ENCODE peak calls at places on chromosomes 11 and 22, in four cellular contexts. L is lower leg skin, A is GM13976, X is left ventricle myocardium inferior. U is an unnamed sample.

GRCh38 chr11:73612601-73613137 is 14.8 kb upstream of the FAM168A start:
- DNase-seq in X (no peak), A (no peak), L (no peak), U (no peak)

GRCh38 chr11:12705874-12706273 is 31.7 kb downstream of the TEAD1 start:
- DNase-seq in A (no peak), L (no peak), X (no peak), U (no peak)

GRCh38 chr22:27267145-27267544 is 534.4 kb downstream of the MN1 start:
- DNase-seq in L (no peak), A (no peak), X (no peak), U (no peak)

GRCh38 chr11:127640822-127641485 is 640.4 kb upstream of the KIRREL3 start:
- DNase-seq in X (no peak), L (no peak), A (no peak), U (no peak)

GRCh38 chr11:124167852-124168251 is 15.3 kb upstream of the OR10D3 start:
- DNase-seq in A (no peak), L (no peak), X (no peak), U (no peak)

GRCh38 chr11:57214087-57214395 is 23.0 kb downstream of the APLNR start:
- DNase-seq in X (no peak), L (no peak), A (no peak), U (no peak)

GRCh38 chr22:50192056-50192824 is 6.5 kb downstream of the TRABD start:
- DNase-seq in L (no peak), A (no peak), X (no peak), U (no peak)

GRCh38 chr22:20092477-20092854 is 12.4 kb downstream of the DGCR8 start:
- DNase-seq in X (no peak), L (no peak), A (no peak), U (no peak)

GRCh38 chr11:99424313-99425084 is 403.8 kb downstream of the CNTN5 start:
- DNase-seq in A (no peak), L (no peak), X (peak), U (no peak)

GRCh38 chr11:65298655-65299179 is 15.9 kb upstream of the CDC42EP2 start:
- DNase-seq in X (peak), A (no peak), L (no peak), U (no peak)

GRCh38 chr11:95652002-95652472 is 137.5 kb downstream of the FAM76B start:
- DNase-seq in A (no peak), X (no peak), L (no peak), U (no peak)

GRCh38 chr11:65221026-65221425 is 39.3 kb downstream of the CAPN1 start:
- DNase-seq in A (no peak), X (no peak), L (no peak), U (no peak)

GRCh38 chr22:20549232-20549841 is 41.9 kb downstream of the MED15 start:
- DNase-seq in L (no peak), A (no peak), X (no peak), U (no peak)

GRCh38 chr22:39133871-39134270 is 18.6 kb downstream of the CBX7 start:
- DNase-seq in L (no peak), A (no peak), X (no peak), U (no peak)

GRCh38 chr22:18152519-18152918 is 2.5 kb downstream of the USP18 start:
- DNase-seq in L (no peak), A (peak), X (no peak), U (peak)

GRCh38 chr22:27216444-27216843 is 559.1 kb downstream of the MIAT start:
- DNase-seq in X (no peak), L (no peak), A (no peak), U (no peak)

GRCh38 chr11:48005133-48005532 is 24.8 kb downstream of the PTPRJ start:
- DNase-seq in X (no peak), A (no peak), L (no peak), U (no peak)

GRCh38 chr11:96090711-96091110 is 166.8 kb upstream of the MTMR2 start:
- DNase-seq in L (no peak), A (no peak), X (no peak), U (no peak)

GRCh38 chr22:20221421-20222340 is 46.4 kb downstream of the RTN4R start:
- DNase-seq in X (peak), A (no peak), L (no peak), U (no peak)

GRCh38 chr11:71211631-71212030 is 40.7 kb downstream of the SHANK2 start:
- DNase-seq in A (no peak), X (no peak), L (no peak), U (no peak)

GRCh38 chr11:3123761-3124733 is 41.1 kb downstream of the OSBPL5 start:
- DNase-seq in X (peak), A (no peak), L (peak), U (no peak)

GRCh38 chr11:119756169-119756568 is 27.2 kb upstream of the NECTIN1 start:
- DNase-seq in A (no peak), X (no peak), L (no peak), U (no peak)

DNA sequence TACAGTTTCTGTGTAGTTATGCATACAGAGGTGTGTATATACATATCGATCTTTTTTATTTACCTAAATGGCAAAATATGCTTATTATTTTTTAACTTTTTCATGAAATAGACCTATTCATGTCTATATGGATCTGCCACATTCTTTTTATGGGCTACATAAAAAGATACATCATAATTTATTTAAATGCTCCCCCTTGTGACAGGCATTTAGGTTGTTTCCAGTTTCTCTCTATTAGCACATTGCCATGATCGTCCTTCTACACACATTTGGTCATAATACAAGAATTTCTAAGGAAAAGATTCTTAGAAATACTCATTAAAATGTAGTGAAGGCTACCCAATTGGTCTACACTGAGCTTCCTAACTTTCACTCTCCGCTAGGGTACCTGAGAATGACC is 1067.4 kb downstream of the OPCML start:
- DNase-seq in L (no peak), A (no peak), X (no peak), U (no peak)
- TF ChIP-seq CTCF in L (no peak), A (no peak), X (no peak), U (no peak)

DNA sequence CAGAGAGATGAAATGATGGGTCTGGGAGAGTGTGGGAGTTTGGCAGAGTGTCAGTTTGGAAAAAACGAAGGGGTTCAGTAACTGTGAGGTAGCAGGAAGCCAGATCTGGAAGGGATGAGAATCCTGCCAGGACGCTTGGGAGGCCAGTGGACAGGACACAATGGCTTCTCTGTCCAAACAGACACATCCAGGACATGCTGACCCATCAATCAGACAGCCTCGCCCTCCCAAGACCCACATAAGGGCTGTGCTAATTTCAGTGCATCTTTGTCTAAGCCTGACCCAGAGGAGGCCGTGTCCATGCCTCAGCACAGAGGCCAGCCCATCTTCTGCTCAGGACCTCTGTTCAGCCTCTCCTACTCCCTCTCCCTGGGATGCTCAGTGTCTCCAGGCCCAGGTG is 576.5 kb upstream of the B3GAT1 start:
- DNase-seq in A (no peak), X (no peak), L (no peak), U (no peak)
- TF ChIP-seq CTCF in A (no peak), X (no peak), L (no peak), U (no peak)

GRCh38 chr22:44814266-44815098 is 62.1 kb downstream of the ARHGAP8 start:
- DNase-seq in L (no peak), X (peak), A (no peak), U (no peak)

GRCh38 chr22:44816141-44816540 is 63.8 kb downstream of the ARHGAP8 start:
- DNase-seq in X (peak), A (no peak), L (no peak), U (no peak)

GRCh38 chr22:44813416-44813815 is 61.0 kb downstream of the ARHGAP8 start:
- DNase-seq in L (no peak), A (no peak), X (no peak), U (no peak)

GRCh38 chr22:44818727-44819126 is 66.4 kb downstream of the ARHGAP8 start:
- DNase-seq in X (no peak), A (no peak), L (no peak), U (no peak)

DNA sequence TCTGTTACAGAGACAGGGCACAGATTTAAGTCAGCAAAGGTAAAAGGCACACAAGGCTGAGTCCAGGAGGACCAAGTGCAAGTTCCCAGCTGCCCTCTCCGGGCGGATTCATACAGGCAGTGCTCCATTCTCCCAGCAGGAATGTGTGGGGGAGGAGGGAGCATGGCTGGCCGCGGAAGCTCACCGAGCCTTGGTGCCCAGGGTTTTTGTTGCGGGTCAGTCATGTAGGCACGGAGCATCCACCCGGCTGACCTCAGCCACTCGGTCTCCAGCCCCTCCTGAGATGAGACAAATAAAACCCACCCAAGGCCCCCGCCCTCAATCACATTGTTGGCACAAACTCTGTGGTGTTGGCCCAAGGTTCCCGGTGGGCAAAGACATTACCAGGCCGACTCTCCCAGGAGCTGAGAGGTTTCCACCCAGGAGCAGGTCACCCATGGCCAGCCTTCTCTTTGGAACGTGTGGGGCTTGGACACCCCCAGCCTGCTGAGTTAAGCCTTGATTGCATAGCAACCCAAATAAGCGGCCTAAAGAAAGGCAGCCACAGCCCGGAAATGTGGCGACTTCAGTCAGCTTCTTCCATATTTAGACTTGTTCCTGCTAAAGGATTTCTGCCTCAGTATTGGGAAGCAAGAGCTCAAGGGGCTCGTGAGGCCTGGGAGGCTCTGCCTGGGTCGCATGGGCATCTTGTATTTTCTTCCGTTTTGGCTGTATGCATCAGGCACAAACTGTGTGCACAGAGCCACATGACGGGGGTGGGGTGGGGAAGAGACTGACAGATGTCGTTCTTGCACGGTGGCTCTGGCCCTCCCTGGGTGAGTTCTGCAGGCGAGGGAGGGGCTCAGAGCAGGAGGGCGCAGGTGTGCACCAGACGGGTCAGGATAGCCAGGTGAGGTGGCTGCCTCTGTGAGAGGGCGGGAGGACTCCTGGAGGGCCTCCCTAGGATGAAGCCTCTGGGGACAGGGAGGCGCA is 63.0 kb downstream of the ARHGAP8 start:
- DNase-seq in L (no peak), X (peak), A (no peak), U (no peak)
- TF ChIP-seq CTCF in L (no peak), X (no peak), A (no peak), U (no peak)

DNA sequence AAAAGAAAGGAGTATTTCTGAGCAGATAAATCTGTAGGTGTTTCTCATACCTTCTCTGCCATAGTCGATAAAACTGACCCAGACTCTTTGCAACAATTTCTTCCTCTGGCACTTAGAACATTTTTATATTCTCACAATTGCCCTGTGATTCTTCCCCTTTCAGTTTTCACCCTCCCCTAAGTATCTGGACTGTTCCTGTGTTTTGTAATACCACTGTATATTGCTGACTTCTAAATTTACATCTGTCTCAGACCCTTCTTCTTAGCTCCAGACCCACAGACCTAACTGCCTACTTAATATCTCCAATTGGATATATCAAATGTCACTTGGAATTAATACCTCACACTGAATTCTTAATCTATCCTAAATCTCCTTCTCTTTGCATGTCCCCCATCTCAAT is 133.4 kb upstream of the DDI1 start:
- DNase-seq in A (no peak), L (no peak), X (no peak), U (no peak)
- TF ChIP-seq CTCF in A (no peak), L (no peak), X (no peak), U (no peak)

GRCh38 chr11:28819741-28820140 is 711.6 kb downstream of the METTL15 start:
- DNase-seq in L (no peak), X (no peak), A (no peak), U (no peak)

GRCh38 chr11:28820296-28820989 is 712.3 kb downstream of the METTL15 start:
- DNase-seq in X (no peak), L (no peak), A (no peak), U (no peak)

GRCh38 chr11:28815110-28815509 is 706.9 kb downstream of the METTL15 start:
- DNase-seq in A (no peak), L (no peak), X (no peak), U (no peak)
- TF ChIP-seq CTCF in A (no peak), L (no peak), X (no peak), U (no peak)

DNA sequence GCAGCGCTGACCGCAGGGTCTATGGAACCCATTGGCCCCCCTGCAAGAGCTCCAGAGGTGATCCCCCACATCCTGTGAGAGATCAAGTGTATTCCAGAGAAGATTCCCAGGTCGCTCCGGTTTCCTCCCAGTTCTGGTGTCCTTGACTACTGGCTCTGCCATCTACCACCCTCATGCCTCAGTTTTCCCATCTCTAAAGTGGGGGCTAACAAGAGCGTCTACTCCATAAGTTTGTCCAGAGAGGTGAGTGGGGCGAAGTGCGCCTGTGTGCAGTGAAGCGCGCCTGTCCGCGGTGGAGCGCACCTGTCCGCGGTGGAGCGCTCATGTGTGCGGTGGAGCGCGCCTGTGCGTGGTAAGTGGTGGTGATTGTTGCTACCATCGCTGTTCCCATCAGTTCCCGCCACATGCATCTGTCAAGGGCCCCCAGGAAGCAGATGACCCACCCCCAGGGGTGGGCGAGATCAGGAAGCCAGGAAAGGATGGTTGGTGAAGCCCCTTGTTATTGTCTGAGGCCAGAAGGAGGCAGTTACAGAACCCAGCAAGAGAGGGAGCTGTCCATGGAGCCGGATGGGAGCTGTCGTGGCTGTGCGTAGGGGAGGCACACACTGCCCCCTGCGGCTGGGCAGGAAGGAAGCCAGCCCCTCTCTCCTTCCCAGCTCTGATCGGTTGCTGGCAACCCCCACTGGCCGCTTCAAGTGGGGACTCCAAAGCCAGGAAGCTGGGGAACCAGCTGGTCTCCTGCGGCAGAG is 73.2 kb upstream of the FGF3 start:
- DNase-seq in A (no peak), L (no peak), X (no peak), U (no peak)
- TF ChIP-seq CTCF in A (no peak), L (no peak), X (no peak), U (no peak)

GRCh38 chr11:104164028-104164520 is at the start of gene PDGFD:
- DNase-seq in X (peak), L (peak), A (peak), U (peak)
- TF ChIP-seq CTCF in X (peak), L (no peak), A (no peak), U (peak)

DNA sequence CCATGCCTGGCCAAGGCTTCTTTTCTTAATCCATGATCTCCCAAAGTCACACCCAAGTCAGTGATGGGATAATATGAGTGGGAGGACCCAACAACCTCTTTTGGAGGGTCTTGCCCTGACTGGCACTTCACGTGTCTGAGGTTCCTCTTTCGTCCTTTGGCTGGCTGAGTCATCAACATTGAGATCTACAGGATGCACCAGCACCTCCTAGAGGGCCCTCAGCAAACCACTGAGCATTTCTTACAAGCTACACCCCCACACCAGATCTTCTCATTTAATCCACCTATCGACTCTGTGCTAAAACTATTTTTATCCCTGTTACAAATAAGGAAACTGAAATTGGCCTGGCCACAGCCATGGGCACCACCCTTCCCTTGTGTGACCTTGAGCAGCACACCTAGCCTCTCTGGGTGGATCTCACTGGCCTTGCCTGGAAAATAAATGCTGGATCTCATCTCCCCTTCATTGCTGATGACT is 63.4 kb downstream of the FLI1 start:
- DNase-seq in L (peak), A (peak), X (no peak), U (peak)
- TF ChIP-seq CTCF in L (no peak), A (peak), X (peak), U (peak)

U was measured in GM10248.